ENCODE peak calls at places on chromosomes 5 and 9, in four cellular contexts. R is H54, X is A172, Q is uterus. T is an unnamed sample.

GRCh38 chr9:105632807-105633206 is 29.4 kb upstream of the TAL2 start:
- DNase-seq in Q (no peak), R (no peak), X (no peak), T (no peak)

GRCh38 chr9:20948703-20949102 is 82.7 kb downstream of the HACD4 start:
- DNase-seq in R (no peak), X (no peak), Q (no peak), T (no peak)

GRCh38 chr5:145178667-145179523 is 656.2 kb downstream of the PRELID2 start:
- DNase-seq in R (no peak), Q (no peak), X (peak), T (no peak)

GRCh38 chr5:57989378-57989777 is 470.5 kb downstream of the PLK2 start:
- DNase-seq in R (no peak), Q (no peak), X (peak), T (no peak)

GRCh38 chr5:3625626-3626025 is 30.0 kb downstream of the IRX1 start:
- DNase-seq in X (no peak), R (no peak), Q (no peak), T (no peak)

GRCh38 chr9:99732715-99733114 is 89.0 kb upstream of the NR4A3 start:
- DNase-seq in X (no peak), R (no peak), Q (no peak), T (no peak)

GRCh38 chr5:179319741-179320281 is 25.4 kb downstream of the ADAMTS2 start:
- DNase-seq in X (no peak), Q (peak), R (no peak), T (no peak)

GRCh38 chr9:98144631-98145030 is 25.6 kb upstream of the TRIM14 start:
- DNase-seq in R (no peak), Q (no peak), X (no peak), T (no peak)

GRCh38 chr5:151772029-151772867 is 494 bp downstream of the G3BP1 start:
- DNase-seq in X (no peak), R (no peak), Q (peak), T (peak)

GRCh38 chr5:98173334-98173733 is 600.1 kb upstream of the RGMB start:
- DNase-seq in R (peak), X (peak), Q (no peak), T (no peak)

GRCh38 chr5:171162602-171163001 is 146.4 kb upstream of the TLX3 start:
- DNase-seq in Q (no peak), X (peak), R (peak), T (no peak)

GRCh38 chr9:137872296-137872695 is 5.3 kb upstream of the CACNA1B start:
- DNase-seq in Q (no peak), X (no peak), R (no peak), T (no peak)

GRCh38 chr5:38060354-38060753 is 198.0 kb upstream of the EGFLAM start:
- DNase-seq in Q (no peak), R (no peak), X (peak), T (no peak)

GRCh38 chr5:176152191-176152932 is 85.9 kb upstream of the SIMC1 start:
- DNase-seq in Q (no peak), X (no peak), R (no peak), T (no peak)

GRCh38 chr5:10201223-10201868 is 48.3 kb downstream of the ATPSCKMT start:
- DNase-seq in R (no peak), X (no peak), Q (no peak), T (no peak)

GRCh38 chr9:7273575-7273974 is 515.8 kb downstream of the KDM4C start:
- DNase-seq in Q (peak), R (no peak), X (no peak), T (peak)